ENCODE peak calls at places on chromosomes 7 and 10, in four cellular contexts. X, T, R and S are unnamed samples.

GRCh38 chr10:124470544-124471449 is 9.2 kb downstream of the LHPP start:
- DNase-seq in T (no peak), X (no peak), R (no peak), S (no peak)

GRCh38 chr10:35563266-35563891 is 41.8 kb upstream of the GJD4 start:
- DNase-seq in X (peak), R (peak), T (peak), S (peak)

GRCh38 chr7:113710310-113711106 is 208.3 kb downstream of the PPP1R3A start:
- DNase-seq in X (no peak), R (peak), T (peak), S (peak)

GRCh38 chr7:17060051-17060450 is 178.3 kb upstream of the AGR3 start:
- DNase-seq in X (no peak), T (no peak), R (no peak), S (no peak)

GRCh38 chr10:52215745-52216361 is 98.2 kb upstream of the DKK1 start:
- DNase-seq in R (peak), T (peak), X (peak), S (peak)

GRCh38 chr10:80519936-80520650 is 17.6 kb upstream of the SH2D4B start:
- DNase-seq in X (no peak), R (no peak), T (no peak), S (no peak)

GRCh38 chr10:117519895-117520294 is 22.7 kb upstream of the EMX2 start:
- DNase-seq in X (no peak), T (no peak), R (no peak), S (no peak)

GRCh38 chr7:8172372-8173354 is 89.3 kb downstream of the ICA1 start:
- DNase-seq in T (no peak), R (no peak), X (no peak), S (no peak)

GRCh38 chr10:30178565-30178964 is 119.2 kb upstream of the JCAD start:
- DNase-seq in X (no peak), R (no peak), T (no peak), S (no peak)

GRCh38 chr7:86313842-86314241 is 329.9 kb upstream of the GRM3 start:
- DNase-seq in R (no peak), T (no peak), X (no peak), S (no peak)

GRCh38 chr10:75250934-75251333 is 15.2 kb upstream of the COMTD1 start:
- DNase-seq in T (no peak), X (no peak), R (no peak), S (no peak)

GRCh38 chr7:73871163-73872011 is 10.4 kb downstream of the TMEM270 start:
- DNase-seq in T (no peak), X (peak), R (no peak), S (no peak)

GRCh38 chr7:120741371-120742042 is 116.4 kb downstream of the TSPAN12 start:
- DNase-seq in R (no peak), T (no peak), X (no peak), S (no peak)

GRCh38 chr10:75211007-75211735 is 575 bp downstream of the VDAC2 start:
- DNase-seq in R (no peak), X (peak), T (peak), S (peak)

GRCh38 chr10:22086730-22087364 is 83.3 kb upstream of the DNAJC1 start:
- DNase-seq in R (peak), X (peak), T (peak), S (no peak)

GRCh38 chr10:112838784-112839481 is 111.1 kb upstream of the TCF7L2 start:
- DNase-seq in X (no peak), R (no peak), T (no peak), S (no peak)

GRCh38 chr7:157964016-157964415 is 623.6 kb downstream of the PTPRN2 start:
- DNase-seq in T (no peak), R (no peak), X (no peak), S (no peak)

GRCh38 chr10:16646474-16647059 is 124.9 kb upstream of the C1QL3 start:
- DNase-seq in X (no peak), T (no peak), R (no peak), S (no peak)